ENCODE peak calls at places on chromosomes 13 and 19, in six cellular contexts. E, K, O, Y, B and R are unnamed samples.

GRCh38 chr13:50847501-50847900 is 4.0 kb upstream of the DLEU7 start:
- DNase-seq in E (no peak), K (no peak), O (no peak), Y (no peak), B (no peak), R (no peak)

GRCh38 chr13:27967736-27968315 is 1.3 kb downstream of the CDX2 start:
- DNase-seq in E (no peak), K (no peak), O (no peak), Y (no peak), B (no peak), R (no peak)

GRCh38 chr13:106381083-106381482 is 154.4 kb downstream of the EFNB2 start:
- DNase-seq in E (no peak), K (no peak), O (no peak), Y (no peak), B (peak; percentile 75), R (no peak)

GRCh38 chr13:82758056-82758455 is 1124.2 kb downstream of the SLITRK1 start:
- DNase-seq in E (peak; percentile 41), K (no peak), O (no peak), Y (no peak), B (peak; percentile 26), R (no peak)

GRCh38 chr13:77448689-77449088 is 86.8 kb upstream of the SCEL start:
- DNase-seq in E (no peak), K (no peak), O (no peak), Y (no peak), B (no peak), R (no peak)

GRCh38 chr19:10655457-10656312 is 1.5 kb downstream of the ILF3 start:
- DNase-seq in E (peak; percentile 76), K (no peak), O (no peak), Y (no peak), B (peak; percentile 45), R (no peak)

GRCh38 chr13:80529734-80530133 is 188.8 kb upstream of the SPRY2 start:
- DNase-seq in E (no peak), K (no peak), O (no peak), Y (no peak), B (no peak), R (no peak)

GRCh38 chr13:41268764-41269163 is 5.4 kb upstream of the MTRF1 start:
- DNase-seq in E (peak; percentile 25), K (no peak), O (peak; percentile 34), Y (no peak), B (no peak), R (no peak)

GRCh38 chr13:38670627-38671026 is 16.2 kb upstream of the FREM2 start:
- DNase-seq in E (peak; percentile 53), K (no peak), O (peak; percentile 6), Y (no peak), B (no peak), R (no peak)

GRCh38 chr13:105918842-105919741 is 616.4 kb downstream of the EFNB2 start:
- DNase-seq in E (peak; percentile 51), K (no peak), O (peak; percentile 91), Y (no peak), B (peak; percentile 88), R (no peak)

GRCh38 chr19:54364775-54365257 is at the start of gene LAIR1:
- DNase-seq in E (no peak), K (peak; percentile 39), O (no peak), Y (peak; percentile 71), B (no peak), R (no peak)

GRCh38 chr19:42560731-42561130 is 32.5 kb upstream of the CEACAM1 start:
- DNase-seq in E (no peak), K (no peak), O (no peak), Y (no peak), B (no peak), R (no peak)

GRCh38 chr19:6873708-6874431 is 13.5 kb upstream of the ADGRE1 start:
- DNase-seq in E (no peak), K (no peak), O (no peak), Y (no peak), B (no peak), R (no peak)

GRCh38 chr13:64912141-64912540 is 2318.0 kb downstream of the PCDH9 start:
- DNase-seq in E (peak; percentile 58), K (no peak), O (peak; percentile 42), Y (no peak), B (no peak), R (no peak)

GRCh38 chr13:41019027-41019487 is at the start of gene ELF1:
- DNase-seq in E (peak; percentile 82), K (peak; percentile 76), O (peak; percentile 65), Y (no peak), B (peak; percentile 79), R (peak; percentile 50)

GRCh38 chr19:39307233-39307821 is 11.1 kb downstream of the IFNL1 start:
- DNase-seq in E (peak; percentile 43), K (no peak), O (no peak), Y (peak; percentile 54), B (peak; percentile 89), R (no peak)

GRCh38 chr13:51928231-51928630 is 66.5 kb downstream of the CCDC70 start:
- DNase-seq in E (no peak), K (no peak), O (no peak), Y (no peak), B (no peak), R (no peak)

GRCh38 chr13:70098669-70099068 is 9.0 kb upstream of the ATXN8OS start:
- DNase-seq in E (peak; percentile 0), K (no peak), O (peak; percentile 3), Y (no peak), B (peak; percentile 8), R (no peak)

GRCh38 chr13:110616103-110617101 is 1.1 kb downstream of the NAXD start:
- DNase-seq in E (peak; percentile 94), K (peak; percentile 23), O (peak; percentile 54), Y (peak; percentile 77), B (peak; percentile 80), R (no peak)

GRCh38 chr13:48155850-48156249 is 60.9 kb upstream of the MED4 start:
- DNase-seq in E (peak; percentile 82), K (peak; percentile 77), O (peak; percentile 21), Y (no peak), B (no peak), R (peak; percentile 19)

GRCh38 chr13:109628251-109628699 is 158.1 kb downstream of the IRS2 start:
- DNase-seq in E (peak; percentile 78), K (no peak), O (peak; percentile 37), Y (no peak), B (no peak), R (no peak)

GRCh38 chr19:19366691-19367396 is 38.6 kb upstream of the GATAD2A start:
- DNase-seq in E (peak; percentile 67), K (peak; percentile 70), O (peak; percentile 60), Y (peak; percentile 80), B (peak; percentile 88), R (peak; percentile 57)

GRCh38 chr19:19368087-19368486 is 37.4 kb upstream of the GATAD2A start:
- DNase-seq in E (no peak), K (no peak), O (no peak), Y (no peak), B (no peak), R (no peak)

GRCh38 chr19:19371056-19371455 is 34.4 kb upstream of the GATAD2A start:
- DNase-seq in E (peak; percentile 34), K (no peak), O (no peak), Y (no peak), B (no peak), R (no peak)

GRCh38 chr19:19372656-19373416 is 32.6 kb upstream of the GATAD2A start:
- DNase-seq in E (peak; percentile 76), K (peak; percentile 40), O (peak; percentile 39), Y (no peak), B (peak; percentile 47), R (no peak)
- H3K27ac ChIP-seq in E (peak overlapping the region; percentile 35), K (peak overlapping the region; percentile 63), O (no peak overlapping the region), Y (peak overlapping the region; percentile 41), B (no peak overlapping the region), R (peak overlapping the region; percentile 48)

GRCh38 chr13:49366841-49367240 is 77.0 kb downstream of the CAB39L start:
- DNase-seq in E (peak; percentile 25), K (no peak), O (peak; percentile 39), Y (peak; percentile 79), B (no peak), R (no peak)
- H3K27ac ChIP-seq in E (no peak overlapping the region), K (no peak overlapping the region), O (no peak overlapping the region), Y (peak overlapping the region; percentile 59), B (no peak overlapping the region), R (no peak overlapping the region)

GRCh38 chr19:45780448-45781281 is 1.6 kb downstream of the DMPK start:
- DNase-seq in E (no peak), K (no peak), O (no peak), Y (peak; percentile 78), B (no peak), R (no peak)

GRCh38 chr19:45779231-45780145 is 2.8 kb downstream of the DMPK start:
- DNase-seq in E (peak; percentile 69), K (peak; percentile 68), O (no peak), Y (peak; percentile 95), B (peak; percentile 88), R (peak; percentile 75)

GRCh38 chr19:45778010-45778671 is 4.1 kb downstream of the DMPK start:
- DNase-seq in E (no peak), K (no peak), O (no peak), Y (no peak), B (no peak), R (no peak)

GRCh38 chr19:45781282-45782161 is 768 bp downstream of the DMPK start:
- DNase-seq in E (peak; percentile 61), K (no peak), O (no peak), Y (peak; percentile 82), B (no peak), R (no peak)

DNA sequence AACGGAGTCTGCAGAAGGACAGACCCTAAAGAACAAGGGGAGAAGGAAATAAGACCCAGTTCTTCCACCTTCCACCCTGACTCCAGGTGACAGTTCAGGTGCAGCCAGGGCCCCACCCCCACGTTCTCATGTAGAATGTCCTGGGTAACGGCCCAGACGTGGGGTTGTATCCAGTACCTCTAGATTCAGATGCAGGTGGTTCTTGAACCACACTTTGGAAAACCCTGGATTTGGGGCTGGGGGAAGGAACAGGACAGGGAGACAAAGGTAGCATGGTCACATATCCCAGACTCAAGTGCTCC is 2.2 kb downstream of the DMPK start:
- DNase-seq in E (no peak), K (no peak), O (no peak), Y (no peak), B (no peak), R (no peak)
- H3K27ac ChIP-seq in E (no peak overlapping the region), K (no peak overlapping the region), O (no peak overlapping the region), Y (peak overlapping the region; percentile 92), B (no peak overlapping the region), R (no peak overlapping the region)

GRCh38 chr19:49086296-49086695 is 1.0 kb downstream of the SNRNP70 start:
- DNase-seq in E (no peak), K (no peak), O (no peak), Y (no peak), B (no peak), R (no peak)
- H3K27ac ChIP-seq in E (peak overlapping the region; percentile 73), K (peak overlapping the region; percentile 81), O (peak overlapping the region; percentile 86), Y (peak overlapping the region; percentile 92), B (no peak overlapping the region), R (peak overlapping the region; percentile 84)

DNA sequence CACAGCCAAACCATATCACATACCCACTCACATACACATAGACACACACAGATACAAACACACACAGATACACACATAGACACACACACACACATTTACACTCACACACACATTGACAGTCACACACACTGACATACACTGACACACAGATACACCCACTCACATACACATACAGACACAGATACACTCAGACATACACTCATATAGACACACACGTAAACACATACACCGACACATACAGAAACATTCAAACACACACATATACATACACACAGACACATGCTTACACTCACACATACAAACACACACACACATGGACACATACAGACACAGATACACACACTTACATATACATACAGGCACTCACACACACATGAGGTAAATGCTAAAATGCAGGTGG is 30.2 kb downstream of the GJA3 start:
- DNase-seq in E (no peak), K (no peak), O (no peak), Y (no peak), B (no peak), R (no peak)
- H3K27ac ChIP-seq in E (no peak overlapping the region), K (no peak overlapping the region), O (no peak overlapping the region), Y (no peak overlapping the region), B (no peak overlapping the region), R (no peak overlapping the region)

GRCh38 chr13:95019886-95020285 is 281.4 kb downstream of the ABCC4 start:
- DNase-seq in E (no peak), K (no peak), O (peak; percentile 6), Y (no peak), B (no peak), R (no peak)
- H3K27ac ChIP-seq in E (no peak overlapping the region), K (no peak overlapping the region), O (no peak overlapping the region), Y (no peak overlapping the region), B (no peak overlapping the region), R (no peak overlapping the region)